ENCODE peak calls at places on chromosomes 3 and 15, in seven cellular contexts. E is NCI-H1694, F is hepatic stellate cell, Y is dorsolateral prefrontal cortex, A is iris pigment epithelial cell, J is uterus, B is HTR-8/SVneo. T is an unnamed sample.

GRCh38 chr3:77825045-77825827 is 785.3 kb downstream of the ROBO2 start:
- DNase-seq in Y (no peak), F (peak), A (peak), E (no peak), J (no peak), B (peak), T (no peak)

GRCh38 chr3:174862101-174862500 is 3.0 kb downstream of the NAALADL2 start:
- DNase-seq in J (no peak), B (peak), Y (no peak), E (peak), F (no peak), A (peak), T (no peak)

GRCh38 chr3:63824309-63824708 is 5.2 kb downstream of the C3orf49 start:
- DNase-seq in B (no peak), E (no peak), A (peak), F (peak), J (no peak), Y (no peak), T (no peak)

GRCh38 chr3:43144811-43145490 is 39.1 kb upstream of the POMGNT2 start:
- DNase-seq in J (no peak), F (no peak), E (no peak), A (peak), Y (no peak), B (no peak), T (no peak)

GRCh38 chr3:22898558-22898957 is 304.6 kb upstream of the UBE2E2 start:
- DNase-seq in J (no peak), F (no peak), Y (no peak), B (no peak), A (no peak), E (no peak), T (no peak)

GRCh38 chr3:73734376-73734775 is 109.6 kb upstream of the PDZRN3 start:
- DNase-seq in E (no peak), Y (no peak), F (no peak), J (no peak), B (no peak), A (no peak), T (no peak)

GRCh38 chr3:10518506-10519150 is 13.2 kb upstream of the ATP2B2 start:
- DNase-seq in F (no peak), A (peak), E (no peak), Y (no peak), B (peak), J (peak), T (no peak)

GRCh38 chr15:55917881-55918296 is 75.5 kb downstream of the NEDD4 start:
- DNase-seq in A (peak), J (no peak), B (peak), Y (no peak), F (peak), E (peak), T (peak)

GRCh38 chr3:8887435-8888295 is 75.6 kb downstream of the RAD18 start:
- DNase-seq in J (no peak), Y (no peak), A (no peak), B (no peak), E (no peak), F (no peak), T (no peak)

GRCh38 chr3:196524527-196524926 is 9.4 kb upstream of the SMCO1 start:
- DNase-seq in F (no peak), J (no peak), A (no peak), Y (no peak), B (no peak), E (no peak), T (no peak)

GRCh38 chr3:181333394-181333793 is 343.9 kb upstream of the DNAJC19 start:
- DNase-seq in J (no peak), B (no peak), E (no peak), A (no peak), Y (no peak), F (no peak), T (no peak)